ENCODE peak calls at places on chromosomes 4 and X, in ten cellular contexts. Y is left ventricle myocardium inferior; M is HL-60; V is ascending aorta; G is IMR-90; U is CD8-positive, alpha-beta T cell; L is brain microvascular endothelial cell; J is tibial nerve; Q is H9; E is CD4-positive, CD25-positive, alpha-beta regulatory T cell. H is an unnamed sample.

GRCh38 chr4:52712991-52713275 is 38.3 kb downstream of the ERVMER34-1 start:
- DNase-seq in G (no peak), Y (no peak), E (no peak), Q (no peak), J (peak), L (no peak), V (no peak), U (no peak), M (no peak), H (no peak)

GRCh38 chr4:71130827-71131603 is 137.6 kb downstream of the DCK start:
- DNase-seq in V (no peak), Y (no peak), L (peak), U (no peak), E (no peak), M (no peak), Q (no peak), J (no peak), G (peak), H (peak)

GRCh38 chr4:6727081-6727942 is 11.3 kb downstream of the BLOC1S4 start:
- DNase-seq in Y (no peak), Q (peak), U (no peak), V (no peak), M (no peak), G (no peak), E (no peak), L (peak), J (no peak), H (peak)

GRCh38 chr4:114180481-114180880 is 201.0 kb upstream of the ARSJ start:
- DNase-seq in L (peak), Y (peak), E (peak), Q (peak), V (no peak), G (peak), U (peak), M (no peak), J (peak), H (peak)

GRCh38 chrX:96579252-96579651 is 105.4 kb upstream of the DIAPH2 start:
- DNase-seq in V (no peak), E (no peak), M (no peak), Y (no peak), Q (no peak), L (no peak), G (no peak), U (no peak), J (no peak), H (no peak)

GRCh38 chr4:16663722-16664121 is 234.7 kb downstream of the LDB2 start:
- DNase-seq in E (no peak), V (no peak), L (no peak), Y (no peak), J (peak), Q (no peak), U (no peak), M (no peak), G (no peak), H (no peak)

GRCh38 chr4:74118600-74119351 is 19.8 kb upstream of the CXCL2 start:
- DNase-seq in J (no peak), U (no peak), M (no peak), Y (no peak), Q (no peak), E (no peak), L (no peak), G (no peak), V (no peak), H (no peak)

GRCh38 chr4:37594095-37594494 is 92.1 kb downstream of the RELL1 start:
- DNase-seq in Y (no peak), E (no peak), M (no peak), Q (no peak), J (no peak), L (no peak), G (no peak), U (no peak), V (no peak), H (no peak)

GRCh38 chrX:51955200-51955599 is 61.8 kb downstream of the MAGED1 start:
- DNase-seq in M (no peak), E (no peak), Y (no peak), Q (no peak), G (no peak), U (no peak), V (no peak), L (no peak), J (no peak), H (no peak)

GRCh38 chrX:1480082-1480785 is 27.5 kb upstream of the ASMTL start:
- DNase-seq in V (no peak), L (no peak), Y (no peak), M (no peak), E (no peak), Q (no peak), J (no peak), U (no peak), G (no peak), H (no peak)

GRCh38 chrX:53831662-53832635 is 145.4 kb upstream of the HUWE1 start:
- DNase-seq in Q (peak), J (peak), M (peak), U (peak), L (peak), Y (no peak), V (no peak), G (peak), E (peak), H (peak)

GRCh38 chr4:26780524-26780923 is 80.1 kb upstream of the STIM2 start:
- DNase-seq in Q (no peak), V (no peak), U (no peak), L (no peak), M (peak), E (no peak), G (peak), J (no peak), Y (no peak), H (no peak)

DNA sequence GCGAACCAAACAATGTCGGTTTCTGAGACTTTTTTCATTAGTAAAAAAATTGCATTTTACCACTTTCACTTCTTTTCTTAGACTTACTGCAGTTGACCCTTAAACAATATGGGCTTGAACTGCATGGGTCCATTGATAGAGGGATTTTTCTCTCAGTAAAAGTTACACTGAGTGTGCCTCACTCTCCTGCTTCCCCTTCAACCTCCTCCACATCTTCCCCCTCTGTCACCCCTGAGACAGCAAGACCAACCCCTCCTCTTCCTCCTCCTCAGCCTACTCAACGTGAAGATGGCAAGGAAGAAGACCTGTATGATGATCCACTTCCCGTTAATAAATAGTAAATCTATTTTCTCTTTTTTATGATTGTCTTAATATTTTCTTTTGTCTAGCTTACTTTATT is 43.4 kb downstream of the TEC start:
- DNase-seq in Q (no peak), E (no peak), Y (no peak), J (no peak), U (no peak), M (peak), G (no peak), L (no peak), V (no peak), H (no peak)
- H3K27ac ChIP-seq in Q (no peak), E (no peak), Y (no peak), J (no peak), U (no peak), M (peak), G (no peak), L (no peak), V (no peak), H (no peak)

GRCh38 chr4:17816142-17816541 is 5.4 kb downstream of the NCAPG start:
- DNase-seq in E (no peak), Q (no peak), J (no peak), V (no peak), Y (no peak), U (no peak), G (no peak), L (no peak), M (no peak), H (no peak)
- H3K27ac ChIP-seq in E (peak), Q (no peak), J (no peak), V (no peak), Y (no peak), U (no peak), G (no peak), L (no peak), M (no peak), H (no peak)

GRCh38 chr4:83709627-83710026 is 173.7 kb downstream of the GPAT3 start:
- DNase-seq in M (no peak), J (no peak), G (no peak), V (no peak), U (no peak), L (no peak), Q (no peak), E (no peak), Y (no peak), H (no peak)
- H3K27ac ChIP-seq in M (no peak), J (no peak), G (no peak), V (no peak), U (no peak), L (no peak), Q (no peak), E (no peak), Y (no peak), H (no peak)

DNA sequence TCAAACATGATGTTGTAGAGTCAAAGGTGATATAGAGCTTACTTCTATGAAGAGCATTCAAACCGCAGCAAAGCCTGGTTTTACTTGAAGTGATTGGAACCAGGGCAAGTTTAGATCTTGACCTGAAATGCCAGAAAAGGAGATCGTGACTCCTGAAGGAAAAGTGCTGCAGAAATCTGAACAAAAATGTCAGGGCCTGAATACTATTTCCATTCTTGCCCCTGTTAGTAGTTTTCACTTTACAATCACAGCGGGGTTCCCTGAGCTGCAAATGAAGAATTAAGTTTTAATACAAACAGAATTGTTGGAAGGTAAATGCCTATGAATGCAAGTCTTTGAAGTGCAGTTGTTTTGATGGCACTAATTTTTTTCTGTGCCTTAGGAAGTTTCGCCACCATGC is 4.1 kb downstream of the SLIT2 start:
- DNase-seq in G (no peak), Q (no peak), U (no peak), E (no peak), M (no peak), Y (no peak), J (no peak), V (no peak), L (no peak), H (peak)
- H3K27ac ChIP-seq in G (no peak), Q (no peak), U (no peak), E (no peak), M (no peak), Y (no peak), J (peak), V (peak), L (peak), H (no peak)

GRCh38 chrX:3141031-3141430 is 99.8 kb downstream of the ARSF start:
- DNase-seq in G (peak), L (no peak), M (no peak), Y (no peak), Q (no peak), J (no peak), E (no peak), V (no peak), U (no peak), H (no peak)

GRCh38 chrX:3145716-3146115 is 104.4 kb downstream of the ARSF start:
- DNase-seq in G (peak), U (no peak), M (no peak), L (no peak), Y (no peak), Q (no peak), J (no peak), E (no peak), V (no peak), H (peak)

GRCh38 chrX:3143043-3143799 is 102.0 kb downstream of the ARSF start:
- DNase-seq in G (no peak), V (no peak), Q (no peak), J (no peak), M (peak), U (no peak), L (no peak), E (peak), Y (no peak), H (peak)

GRCh38 chrX:3144651-3145050 is 103.4 kb downstream of the ARSF start:
- DNase-seq in M (no peak), V (no peak), U (no peak), G (no peak), L (no peak), Y (no peak), E (no peak), J (no peak), Q (no peak), H (no peak)

DNA sequence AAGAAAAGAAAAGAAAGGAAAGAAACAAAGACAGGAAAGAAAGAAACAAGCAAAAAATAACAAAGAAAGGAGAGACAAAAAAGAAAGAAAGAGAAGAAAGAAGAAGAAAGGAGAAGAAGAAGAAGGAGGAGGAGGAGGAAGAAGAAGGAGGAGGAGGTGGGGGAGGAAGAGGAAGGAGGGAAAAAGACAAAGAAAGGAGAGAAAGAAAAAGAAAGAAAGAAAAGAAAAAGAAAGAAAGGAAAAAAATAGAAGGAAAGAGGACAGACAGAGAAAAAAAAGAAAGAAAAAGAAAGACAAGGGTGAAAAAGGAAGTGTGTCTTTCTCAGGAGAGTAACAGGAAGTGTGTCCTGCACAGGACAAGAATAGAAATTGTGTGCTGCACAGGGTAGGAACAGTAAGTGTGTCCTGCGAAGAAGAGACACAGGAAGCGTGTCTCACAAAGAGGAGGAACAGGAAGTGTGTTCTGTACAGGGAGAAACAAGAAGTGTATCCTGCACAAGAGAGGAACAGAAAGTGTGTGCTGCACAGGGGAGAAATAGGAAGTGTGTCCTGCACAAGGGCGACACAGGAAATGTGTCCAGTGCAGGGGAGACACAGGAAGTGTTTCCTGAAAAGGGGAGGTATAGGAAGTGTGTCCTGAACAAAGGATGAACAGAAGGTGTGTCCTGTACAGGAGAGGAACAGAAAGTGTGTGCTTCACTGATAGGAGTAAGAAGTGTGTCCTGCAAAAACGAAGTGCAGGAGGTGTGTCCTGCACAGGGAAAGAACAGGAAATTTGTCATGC is 101.2 kb downstream of the ARSF start:
- DNase-seq in V (no peak), L (no peak), Y (no peak), Q (no peak), J (no peak), G (no peak), M (peak), E (peak), U (no peak), H (no peak)
- H3K27ac ChIP-seq in V (no peak), L (no peak), Y (no peak), Q (no peak), J (no peak), G (no peak), M (peak), E (peak), U (peak), H (no peak)

H was measured in mesendoderm.